ENCODE peak calls at places on chromosome 14, in four cellular contexts. K is body of pancreas, U is fibroblast of pulmonary artery, H is heart left ventricle. G is an unnamed sample.

GRCh38 chr14:90676859-90677258 is 139.4 kb downstream of the TTC7B start:
- DNase-seq in H (no peak), K (no peak), U (peak), G (no peak)

GRCh38 chr14:37594916-37595808 is at the start of the genes FOXA1 and TTC6:
- DNase-seq in K (peak), H (no peak), U (no peak), G (no peak)

GRCh38 chr14:21039059-21039422 is 3.1 kb upstream of the RNASE7 start:
- DNase-seq in K (peak), U (peak), H (peak), G (peak)

GRCh38 chr14:105292810-105293711 is 7.7 kb downstream of the BRF1 start:
- DNase-seq in H (no peak), U (no peak), K (no peak), G (no peak)

GRCh38 chr14:70148911-70149675 is 39.7 kb downstream of the SLC8A3 start:
- DNase-seq in U (no peak), H (no peak), K (no peak), G (no peak)

GRCh38 chr14:73167727-73168126 is 31.4 kb downstream of the PSEN1 start:
- DNase-seq in H (no peak), K (no peak), U (no peak), G (no peak)

GRCh38 chr14:37585101-37585479 is 10.0 kb downstream of the FOXA1 start:
- DNase-seq in H (peak), U (no peak), K (no peak), G (no peak)

GRCh38 chr14:103737432-103738045 is 21.9 kb downstream of the ZFYVE21 start:
- DNase-seq in K (no peak), U (no peak), H (no peak), G (no peak)

GRCh38 chr14:101017209-101017608 is 113.7 kb upstream of the RTL1 start:
- DNase-seq in U (peak), K (no peak), H (no peak), G (no peak)

GRCh38 chr14:96065661-96066459 is 26.7 kb downstream of the C14orf132 start:
- DNase-seq in U (no peak), K (no peak), H (no peak), G (peak)

GRCh38 chr14:69539631-69540410 is 34.9 kb downstream of the CCDC177 start:
- DNase-seq in H (no peak), U (peak), K (peak), G (no peak)

GRCh38 chr14:22200977-22201605 is 387.9 kb downstream of the DAD1 start:
- DNase-seq in U (peak), H (no peak), K (no peak), G (no peak)

GRCh38 chr14:72948481-72949138 is 22.3 kb downstream of the DCAF4 start:
- DNase-seq in K (peak), U (peak), H (no peak), G (no peak)

GRCh38 chr14:48937796-48938195 is 648.4 kb downstream of the RPS29 start:
- DNase-seq in U (peak), H (no peak), K (no peak), G (no peak)

GRCh38 chr14:69013943-69014782 is 35.1 kb upstream of the ACTN1 start:
- DNase-seq in H (peak), K (peak), U (peak), G (no peak)

GRCh38 chr14:42779024-42779423 is 1172.3 kb downstream of the LRFN5 start:
- DNase-seq in K (no peak), U (peak), H (no peak), G (no peak)

GRCh38 chr14:63006515-63006914 is 38.7 kb downstream of the KCNH5 start:
- DNase-seq in K (no peak), U (no peak), H (no peak), G (no peak)

GRCh38 chr14:77275855-77276153 is 4.8 kb upstream of the NGB start:
- DNase-seq in K (no peak), H (no peak), U (no peak), G (no peak)

GRCh38 chr14:77273796-77274195 is 2.8 kb upstream of the NGB start:
- DNase-seq in H (no peak), U (no peak), K (no peak), G (no peak)

GRCh38 chr14:77276295-77276935 is 5.4 kb upstream of the NGB start:
- DNase-seq in U (no peak), H (no peak), K (no peak), G (no peak)

GRCh38 chr14:77276959-77277358 is 6.0 kb upstream of the NGB start:
- DNase-seq in U (no peak), K (no peak), H (no peak), G (no peak)

GRCh38 chr14:77275041-77275854 is 4.2 kb upstream of the NGB start:
- DNase-seq in H (no peak), U (no peak), K (no peak), G (no peak)
- TF ChIP-seq CTCF in H (no peak), U (no peak), K (no peak), G (no peak)

DNA sequence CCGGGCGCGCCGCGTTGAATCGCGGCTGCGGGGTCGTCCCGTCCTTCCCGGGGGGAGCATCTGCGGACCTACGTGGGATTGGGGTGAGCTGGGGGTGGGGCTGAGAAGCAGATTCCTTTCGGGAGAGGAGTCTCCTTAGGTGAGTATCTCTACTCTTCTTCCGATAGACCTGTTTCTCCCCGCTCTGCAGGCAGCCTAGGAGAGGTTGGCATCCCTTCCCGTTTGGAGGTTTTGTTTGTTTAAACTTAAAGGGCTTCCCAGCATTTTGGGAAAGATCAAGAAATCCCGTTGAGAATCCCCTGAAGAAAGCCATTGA is 411 bp downstream of the TTLL5 start:
- DNase-seq in H (no peak), U (no peak), K (no peak), G (no peak)
- H3K4me3 ChIP-seq in H (peak), U (peak), K (peak), G (peak)

DNA sequence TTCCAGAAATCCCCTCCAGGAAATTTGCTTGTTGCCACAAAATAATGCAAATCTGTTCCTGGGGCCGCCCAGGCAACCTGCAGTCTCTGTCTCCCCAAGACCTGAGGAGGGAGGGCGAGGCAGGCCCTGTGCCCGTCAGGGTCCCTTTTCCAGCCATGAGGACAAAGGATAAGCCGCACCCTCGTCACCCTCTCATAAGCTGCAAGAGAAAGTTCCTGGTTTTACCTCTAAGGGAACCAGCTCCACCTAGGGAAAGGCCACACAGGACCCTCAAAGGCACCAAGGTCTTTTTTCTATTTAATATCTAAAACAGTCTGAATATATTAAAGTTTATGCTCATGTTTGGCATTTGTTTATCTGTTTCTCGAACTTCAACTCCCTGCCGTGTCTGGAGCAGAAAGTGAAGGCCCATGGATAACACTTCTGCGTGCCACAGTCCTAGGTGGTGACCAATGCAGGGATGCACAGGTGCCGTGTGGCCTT is 44.9 kb downstream of the PSMA6 start:
- DNase-seq in U (no peak), K (no peak), H (no peak), G (no peak)
- TF ChIP-seq CTCF in U (no peak), K (no peak), H (no peak), G (no peak)

GRCh38 chr14:39038542-39038941 is 64.5 kb downstream of the SEC23A start:
- DNase-seq in H (no peak), U (no peak), K (no peak), G (no peak)
- H3K4me3 ChIP-seq in H (no peak), U (no peak), K (no peak), G (no peak)

GRCh38 chr14:58792421-58792820 is 154.7 kb downstream of the DACT1 start:
- DNase-seq in K (no peak), H (no peak), U (peak), G (no peak)

GRCh38 chr14:58793096-58793740 is 155.5 kb downstream of the DACT1 start:
- DNase-seq in H (no peak), K (no peak), U (no peak), G (no peak)

GRCh38 chr14:58796201-58796600 is 158.4 kb downstream of the DACT1 start:
- DNase-seq in H (no peak), K (no peak), U (no peak), G (no peak)

GRCh38 chr14:58796636-58797429 is 159.1 kb downstream of the DACT1 start:
- DNase-seq in H (no peak), U (peak), K (no peak), G (no peak)

GRCh38 chr14:58794993-58795762 is 157.4 kb downstream of the DACT1 start:
- DNase-seq in U (no peak), K (no peak), H (no peak), G (no peak)
- TF ChIP-seq CTCF in U (no peak), K (no peak), H (no peak), G (no peak)

DNA sequence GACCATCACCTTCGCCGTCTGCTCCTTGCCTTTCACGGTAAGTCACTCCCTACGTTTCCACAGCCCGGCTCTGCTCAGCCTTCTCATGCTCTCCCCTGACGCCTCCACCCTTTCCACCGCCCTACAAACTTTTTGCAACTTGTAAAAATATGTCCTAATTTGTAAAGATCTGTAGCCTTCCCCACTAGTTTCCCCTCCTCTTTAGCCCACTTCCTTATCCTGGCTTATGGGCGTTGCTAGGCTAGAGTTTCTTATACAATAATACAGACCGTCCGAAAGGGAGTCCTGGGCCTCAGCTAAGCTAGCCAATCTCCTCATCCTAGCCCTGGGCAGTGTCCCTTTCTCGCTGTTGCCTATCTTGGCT is 1.2 kb downstream of the PTGER2 start:
- DNase-seq in H (no peak), K (no peak), U (no peak), G (no peak)
- H3K4me3 ChIP-seq in H (peak), K (no peak), U (peak), G (peak)

DNA sequence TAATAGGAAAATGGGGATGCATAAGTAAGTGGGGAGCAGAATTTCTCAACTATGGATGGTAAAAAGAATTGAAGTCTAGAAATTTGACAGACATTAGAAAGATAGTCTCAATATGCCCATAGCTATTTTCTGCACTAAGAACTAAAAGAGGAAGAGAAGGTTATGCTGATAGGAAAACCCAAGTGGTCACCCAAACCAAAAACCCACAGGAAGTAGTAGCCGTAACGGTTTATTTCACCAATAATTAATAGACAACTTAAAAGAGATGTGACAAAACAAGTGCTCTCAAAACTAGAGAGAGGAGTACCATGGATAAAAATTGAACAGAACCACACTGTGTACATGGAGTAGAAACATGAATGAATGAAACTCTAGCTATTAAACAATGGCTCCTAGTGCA is 295.4 kb downstream of the FSCB start:
- DNase-seq in U (no peak), K (no peak), H (no peak), G (no peak)
- TF ChIP-seq CTCF in U (no peak), K (no peak), H (no peak), G (no peak)

DNA sequence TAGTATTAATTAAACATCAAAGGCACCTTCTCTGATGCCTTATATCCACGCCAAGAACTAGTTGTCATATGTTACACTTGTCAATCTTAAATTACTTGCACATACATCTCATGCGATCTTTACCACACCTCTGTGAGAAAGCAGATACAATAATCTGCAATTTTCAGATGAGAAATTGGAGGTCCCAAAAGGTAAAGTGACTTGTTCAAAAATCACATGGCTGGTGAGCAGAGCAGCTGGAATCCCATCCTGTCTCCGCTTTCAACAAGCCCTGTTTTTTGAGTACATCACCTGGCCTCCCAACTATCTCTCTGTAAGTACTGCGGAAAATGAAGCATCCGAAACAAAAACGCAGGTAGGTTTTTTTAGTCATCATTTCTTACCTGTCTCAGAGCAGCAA is 203.4 kb upstream of the FOXN3 start:
- DNase-seq in H (no peak), K (no peak), U (no peak), G (no peak)
- H3K4me3 ChIP-seq in H (no peak), K (no peak), U (no peak), G (no peak)

GRCh38 chr14:53330441-53330840 is 177.3 kb upstream of the DDHD1 start:
- DNase-seq in U (no peak), H (no peak), K (no peak), G (no peak)

GRCh38 chr14:53331247-53331646 is 178.1 kb upstream of the DDHD1 start:
- DNase-seq in K (no peak), H (no peak), U (peak), G (no peak)

GRCh38 chr14:53327716-53328115 is 174.6 kb upstream of the DDHD1 start:
- DNase-seq in U (peak), K (no peak), H (no peak), G (no peak)

DNA sequence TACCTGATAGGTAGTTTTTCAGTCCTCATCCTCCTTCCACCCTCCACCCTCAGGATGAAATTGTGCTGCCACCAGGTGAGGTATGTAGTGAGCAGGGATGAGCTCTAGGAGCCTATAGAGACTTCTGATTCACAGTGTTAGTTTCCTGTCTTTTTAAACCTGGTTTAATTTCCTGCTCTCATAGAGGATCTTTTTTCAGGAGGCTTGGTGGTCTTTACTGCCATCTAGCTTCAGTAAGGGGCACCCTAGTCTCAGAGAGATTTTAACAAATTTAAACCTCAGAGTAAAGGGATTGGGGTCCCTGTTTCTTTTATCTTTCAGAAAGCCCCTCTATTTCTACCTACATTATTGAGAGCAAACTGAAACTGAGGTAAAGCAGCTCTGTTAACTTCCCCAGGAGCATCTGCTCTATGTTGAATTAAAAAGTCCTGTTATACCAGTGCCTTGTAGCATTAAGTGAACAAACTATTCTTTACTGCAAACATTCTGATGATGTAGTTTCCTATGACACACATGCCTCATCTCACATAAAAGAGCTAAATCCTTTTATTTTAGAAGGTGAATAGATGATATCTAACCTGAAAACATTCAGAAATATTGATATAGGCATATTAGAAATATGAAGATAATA is 172.2 kb upstream of the DDHD1 start:
- DNase-seq in H (no peak), U (peak), K (no peak), G (no peak)
- TF ChIP-seq CTCF in H (peak), U (peak), K (no peak), G (no peak)

GRCh38 chr14:94573706-94574105 is 7.5 kb upstream of the SERPINA5 start:
- DNase-seq in U (no peak), H (no peak), K (no peak), G (no peak)
- H3K4me3 ChIP-seq in U (no peak), H (no peak), K (no peak), G (no peak)